ENCODE peak calls at places on chromosomes 6 and 20, in ten cellular contexts. One of them, this sample, is unnamed.
A peak's percentile ranks its signal among the peaks of the same experiment; 100 is the strongest.

GRCh38 chr20:47971321-47971781 is 186.1 kb upstream of the SULF2 start:
- DNase-seq in epithelial cell of esophagus: no peak
- DNase-seq in spleen: no peak
- DNase-seq in Peyer's patch: no peak
- DNase-seq in IMR-90: no peak
- DNase-seq in body of pancreas: no peak
- DNase-seq in lung: no peak
- DNase-seq in upper lobe of right lung: no peak
- DNase-seq in RWPE1: no peak
- DNase-seq in choroid plexus epithelial cell: no peak
- DNase-seq in this sample: no peak

GRCh38 chr6:56890066-56890465 is 64.8 kb upstream of the BEND6 start:
- DNase-seq in epithelial cell of esophagus: no peak
- DNase-seq in spleen: no peak
- DNase-seq in Peyer's patch: no peak
- DNase-seq in IMR-90: no peak
- DNase-seq in body of pancreas: no peak
- DNase-seq in lung: no peak
- DNase-seq in upper lobe of right lung: no peak
- DNase-seq in RWPE1: no peak
- DNase-seq in choroid plexus epithelial cell: no peak
- DNase-seq in this sample: no peak

GRCh38 chr6:70811788-70812187 is 144.1 kb downstream of the SMAP1 start:
- DNase-seq in epithelial cell of esophagus: peak; percentile 85
- DNase-seq in spleen: no peak
- DNase-seq in Peyer's patch: no peak
- DNase-seq in IMR-90: peak; percentile 62
- DNase-seq in body of pancreas: no peak
- DNase-seq in lung: no peak
- DNase-seq in upper lobe of right lung: no peak
- DNase-seq in RWPE1: peak; percentile 15
- DNase-seq in choroid plexus epithelial cell: peak; percentile 18
- DNase-seq in this sample: no peak

GRCh38 chr20:60057123-60057865 is 99.1 kb downstream of the CDH26 start:
- DNase-seq in epithelial cell of esophagus: peak; percentile 77
- DNase-seq in spleen: peak; percentile 86
- DNase-seq in Peyer's patch: peak; percentile 34
- DNase-seq in IMR-90: peak; percentile 65
- DNase-seq in body of pancreas: peak; percentile 62
- DNase-seq in lung: peak; percentile 71
- DNase-seq in upper lobe of right lung: no peak
- DNase-seq in RWPE1: peak; percentile 93
- DNase-seq in choroid plexus epithelial cell: peak; percentile 73
- DNase-seq in this sample: peak; percentile 69

GRCh38 chr20:63183422-63184146 is 32.3 kb downstream of the YTHDF1 start:
- DNase-seq in epithelial cell of esophagus: peak; percentile 57
- DNase-seq in spleen: peak; percentile 83
- DNase-seq in Peyer's patch: peak; percentile 22
- DNase-seq in IMR-90: no peak
- DNase-seq in body of pancreas: peak; percentile 57
- DNase-seq in lung: peak; percentile 34
- DNase-seq in upper lobe of right lung: no peak
- DNase-seq in RWPE1: peak; percentile 70
- DNase-seq in choroid plexus epithelial cell: peak; percentile 39
- DNase-seq in this sample: peak; percentile 85

GRCh38 chr6:169955796-169956493 is 204.5 kb downstream of the ERMARD start:
- DNase-seq in epithelial cell of esophagus: no peak
- DNase-seq in spleen: peak; percentile 71
- DNase-seq in Peyer's patch: peak; percentile 6
- DNase-seq in IMR-90: no peak
- DNase-seq in body of pancreas: peak; percentile 2
- DNase-seq in lung: no peak
- DNase-seq in upper lobe of right lung: peak; percentile 53
- DNase-seq in RWPE1: no peak
- DNase-seq in choroid plexus epithelial cell: no peak
- DNase-seq in this sample: no peak

GRCh38 chr6:117573006-117573680 is 29.2 kb downstream of the GOPC start:
- DNase-seq in epithelial cell of esophagus: peak; percentile 41
- DNase-seq in spleen: no peak
- DNase-seq in Peyer's patch: no peak
- DNase-seq in IMR-90: no peak
- DNase-seq in body of pancreas: no peak
- DNase-seq in lung: no peak
- DNase-seq in upper lobe of right lung: no peak
- DNase-seq in RWPE1: no peak
- DNase-seq in choroid plexus epithelial cell: no peak
- DNase-seq in this sample: no peak

GRCh38 chr6:112289039-112289566 is 34.7 kb upstream of the LAMA4 start:
- DNase-seq in epithelial cell of esophagus: no peak
- DNase-seq in spleen: no peak
- DNase-seq in Peyer's patch: no peak
- DNase-seq in IMR-90: peak; percentile 96
- DNase-seq in body of pancreas: peak; percentile 32
- DNase-seq in lung: peak; percentile 33
- DNase-seq in upper lobe of right lung: no peak
- DNase-seq in RWPE1: no peak
- DNase-seq in choroid plexus epithelial cell: peak; percentile 98
- DNase-seq in this sample: no peak

GRCh38 chr6:83417880-83418663 is 12.8 kb downstream of the ME1 start:
- DNase-seq in epithelial cell of esophagus: peak; percentile 72
- DNase-seq in spleen: no peak
- DNase-seq in Peyer's patch: no peak
- DNase-seq in IMR-90: peak; percentile 79
- DNase-seq in body of pancreas: no peak
- DNase-seq in lung: no peak
- DNase-seq in upper lobe of right lung: no peak
- DNase-seq in RWPE1: peak; percentile 48
- DNase-seq in choroid plexus epithelial cell: peak; percentile 90
- DNase-seq in this sample: no peak

GRCh38 chr6:9467746-9468145 is 947.1 kb downstream of the TFAP2A start:
- DNase-seq in epithelial cell of esophagus: peak; percentile 11
- DNase-seq in spleen: no peak
- DNase-seq in Peyer's patch: no peak
- DNase-seq in IMR-90: peak; percentile 67
- DNase-seq in body of pancreas: no peak
- DNase-seq in lung: no peak
- DNase-seq in upper lobe of right lung: no peak
- DNase-seq in RWPE1: no peak
- DNase-seq in choroid plexus epithelial cell: peak; percentile 87
- DNase-seq in this sample: no peak

GRCh38 chr6:32198345-32198696 is 5.9 kb upstream of the GPSM3 start:
- DNase-seq in epithelial cell of esophagus: no peak
- DNase-seq in spleen: no peak
- DNase-seq in Peyer's patch: no peak
- DNase-seq in IMR-90: no peak
- DNase-seq in body of pancreas: no peak
- DNase-seq in lung: no peak
- DNase-seq in upper lobe of right lung: no peak
- DNase-seq in RWPE1: no peak
- DNase-seq in choroid plexus epithelial cell: no peak
- DNase-seq in this sample: no peak

GRCh38 chr6:32195652-32195901 is 3.1 kb upstream of the GPSM3 start:
- DNase-seq in epithelial cell of esophagus: peak; percentile 100
- DNase-seq in spleen: peak; percentile 100
- DNase-seq in Peyer's patch: peak; percentile 100
- DNase-seq in IMR-90: peak; percentile 99
- DNase-seq in body of pancreas: peak; percentile 100
- DNase-seq in lung: peak; percentile 100
- DNase-seq in upper lobe of right lung: peak; percentile 100
- DNase-seq in RWPE1: peak; percentile 97
- DNase-seq in choroid plexus epithelial cell: peak; percentile 100
- DNase-seq in this sample: peak; percentile 100

GRCh38 chr6:32194825-32195651 is 2.6 kb upstream of the GPSM3 start:
- DNase-seq in epithelial cell of esophagus: peak; percentile 63
- DNase-seq in spleen: no peak
- DNase-seq in Peyer's patch: peak; percentile 40
- DNase-seq in IMR-90: peak; percentile 62
- DNase-seq in body of pancreas: peak; percentile 41
- DNase-seq in lung: no peak
- DNase-seq in upper lobe of right lung: no peak
- DNase-seq in RWPE1: peak; percentile 38
- DNase-seq in choroid plexus epithelial cell: peak; percentile 82
- DNase-seq in this sample: no peak

GRCh38 chr6:32195902-32196681 is 3.6 kb upstream of the GPSM3 start:
- DNase-seq in epithelial cell of esophagus: peak; percentile 40
- DNase-seq in spleen: peak; percentile 96
- DNase-seq in Peyer's patch: peak; percentile 92
- DNase-seq in IMR-90: peak; percentile 88
- DNase-seq in body of pancreas: peak; percentile 89
- DNase-seq in lung: peak; percentile 83
- DNase-seq in upper lobe of right lung: peak; percentile 93
- DNase-seq in RWPE1: peak; percentile 44
- DNase-seq in choroid plexus epithelial cell: peak; percentile 91
- DNase-seq in this sample: peak; percentile 90

GRCh38 chr6:32196682-32197616 is 4.5 kb upstream of the GPSM3 start:
- DNase-seq in epithelial cell of esophagus: no peak
- DNase-seq in spleen: peak; percentile 90
- DNase-seq in Peyer's patch: no peak
- DNase-seq in IMR-90: peak; percentile 12
- DNase-seq in body of pancreas: no peak
- DNase-seq in lung: no peak
- DNase-seq in upper lobe of right lung: peak; percentile 70
- DNase-seq in RWPE1: no peak
- DNase-seq in choroid plexus epithelial cell: no peak
- DNase-seq in this sample: no peak
- TF ChIP-seq CTCF in epithelial cell of esophagus: no peak
- TF ChIP-seq CTCF in spleen: peak; percentile 11
- TF ChIP-seq CTCF in Peyer's patch: no peak
- TF ChIP-seq CTCF in IMR-90: no peak
- TF ChIP-seq CTCF in body of pancreas: no peak
- TF ChIP-seq CTCF in lung: no peak
- TF ChIP-seq CTCF in upper lobe of right lung: peak; percentile 8
- TF ChIP-seq CTCF in RWPE1: no peak
- TF ChIP-seq CTCF in choroid plexus epithelial cell: no peak
- TF ChIP-seq CTCF in this sample: no peak

GRCh38 chr20:43404880-43405279 is 52.8 kb upstream of the SRSF6 start:
- DNase-seq in epithelial cell of esophagus: peak; percentile 13
- DNase-seq in spleen: no peak
- DNase-seq in Peyer's patch: no peak
- DNase-seq in IMR-90: no peak
- DNase-seq in body of pancreas: no peak
- DNase-seq in lung: peak; percentile 28
- DNase-seq in upper lobe of right lung: no peak
- DNase-seq in RWPE1: peak; percentile 62
- DNase-seq in choroid plexus epithelial cell: no peak
- DNase-seq in this sample: peak; percentile 77

DNA sequence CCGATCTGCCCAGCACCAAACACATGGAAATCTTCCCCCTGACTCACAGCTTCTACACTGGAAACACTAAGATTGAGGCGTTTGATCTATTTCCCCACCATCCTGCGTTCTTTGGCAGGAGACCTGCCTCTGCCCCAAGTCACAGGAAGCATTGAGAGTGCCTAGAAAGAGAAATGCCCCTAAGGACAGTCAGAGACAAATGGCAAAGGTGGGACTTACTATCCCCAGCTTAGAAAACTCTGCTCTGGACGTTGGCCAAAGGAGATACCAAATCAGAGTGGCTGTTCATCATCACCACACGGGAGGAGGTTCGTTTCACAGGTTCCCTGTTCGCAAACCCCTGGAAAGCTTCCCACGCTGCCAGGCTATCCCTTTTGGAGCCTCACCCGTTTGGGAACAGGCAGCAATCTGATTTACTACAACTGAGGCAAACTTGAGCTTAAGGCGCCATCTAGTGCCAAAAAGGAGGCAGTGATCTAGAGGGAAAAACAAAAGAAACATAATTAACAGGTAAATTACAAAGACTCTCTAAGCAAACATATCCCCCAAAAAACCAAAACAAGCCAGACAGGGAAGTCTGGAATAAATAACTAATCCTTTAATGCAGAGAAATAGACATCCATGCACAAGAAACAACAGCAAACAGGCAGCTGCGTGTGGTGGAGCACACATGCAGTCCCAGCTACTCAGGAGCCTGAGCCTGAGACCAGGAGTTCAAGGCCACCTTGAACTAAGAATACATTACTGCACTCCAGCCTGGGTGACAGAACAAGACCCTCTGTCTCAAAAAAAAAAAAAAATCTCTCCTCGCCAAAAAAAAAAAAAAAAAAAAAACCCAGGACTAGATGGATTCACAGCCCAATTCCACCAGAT is 48.4 kb upstream of the SRSF6 start:
- DNase-seq in epithelial cell of esophagus: peak; percentile 51
- DNase-seq in spleen: no peak
- DNase-seq in Peyer's patch: no peak
- DNase-seq in IMR-90: peak; percentile 52
- DNase-seq in body of pancreas: no peak
- DNase-seq in lung: no peak
- DNase-seq in upper lobe of right lung: no peak
- DNase-seq in RWPE1: peak; percentile 51
- DNase-seq in choroid plexus epithelial cell: peak; percentile 63
- DNase-seq in this sample: peak; percentile 61
- TF ChIP-seq CTCF in epithelial cell of esophagus: peak; percentile 53
- TF ChIP-seq CTCF in spleen: peak; percentile 8
- TF ChIP-seq CTCF in Peyer's patch: peak; percentile 45
- TF ChIP-seq CTCF in IMR-90: peak; percentile 86
- TF ChIP-seq CTCF in body of pancreas: peak; percentile 31
- TF ChIP-seq CTCF in lung: peak; percentile 30
- TF ChIP-seq CTCF in upper lobe of right lung: peak; percentile 55
- TF ChIP-seq CTCF in RWPE1: peak; percentile 69
- TF ChIP-seq CTCF in choroid plexus epithelial cell: peak; percentile 77
- TF ChIP-seq CTCF in this sample: peak; percentile 60

DNA sequence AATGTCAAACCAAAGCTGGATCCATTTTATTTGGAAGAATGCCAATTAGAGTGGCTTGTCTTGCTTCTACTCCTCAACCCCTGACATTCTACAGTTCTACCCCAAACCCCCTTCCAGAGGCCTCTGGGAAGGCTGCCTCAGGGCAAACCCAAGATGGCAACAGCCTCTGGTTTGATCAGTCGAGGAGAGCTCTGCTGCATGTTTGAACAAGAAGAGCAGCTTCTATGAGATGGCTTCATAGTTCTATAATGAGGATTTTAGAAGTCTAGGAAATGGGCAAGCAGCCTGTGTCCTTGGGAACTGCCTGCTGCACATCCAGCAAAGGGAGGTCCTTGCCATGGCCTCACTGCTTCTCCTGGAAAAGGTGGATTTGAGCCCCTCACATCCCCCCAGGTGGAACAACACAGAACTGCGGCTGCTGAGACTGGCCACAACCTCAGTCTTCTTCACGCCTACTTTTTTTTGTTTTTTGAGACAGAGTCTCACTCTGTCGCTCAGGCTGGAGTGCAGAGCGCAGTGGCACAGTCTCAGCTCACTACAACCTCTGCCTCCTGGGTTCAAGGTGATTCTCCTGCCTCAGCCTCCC is 37.9 kb downstream of the ZC3H12D start:
- DNase-seq in epithelial cell of esophagus: no peak
- DNase-seq in spleen: peak; percentile 32
- DNase-seq in Peyer's patch: no peak
- DNase-seq in IMR-90: no peak
- DNase-seq in body of pancreas: no peak
- DNase-seq in lung: no peak
- DNase-seq in upper lobe of right lung: no peak
- DNase-seq in RWPE1: no peak
- DNase-seq in choroid plexus epithelial cell: no peak
- DNase-seq in this sample: no peak
- TF ChIP-seq CTCF in epithelial cell of esophagus: no peak
- TF ChIP-seq CTCF in spleen: no peak
- TF ChIP-seq CTCF in Peyer's patch: no peak
- TF ChIP-seq CTCF in IMR-90: no peak
- TF ChIP-seq CTCF in body of pancreas: no peak
- TF ChIP-seq CTCF in lung: no peak
- TF ChIP-seq CTCF in upper lobe of right lung: no peak
- TF ChIP-seq CTCF in RWPE1: no peak
- TF ChIP-seq CTCF in choroid plexus epithelial cell: peak; percentile 17
- TF ChIP-seq CTCF in this sample: no peak

GRCh38 chr6:101226677-101227135 is 166.8 kb upstream of the GRIK2 start:
- DNase-seq in epithelial cell of esophagus: peak; percentile 73
- DNase-seq in spleen: peak; percentile 67
- DNase-seq in Peyer's patch: no peak
- DNase-seq in IMR-90: peak; percentile 3
- DNase-seq in body of pancreas: no peak
- DNase-seq in lung: no peak
- DNase-seq in upper lobe of right lung: no peak
- DNase-seq in RWPE1: peak; percentile 17
- DNase-seq in choroid plexus epithelial cell: peak; percentile 63
- DNase-seq in this sample: peak; percentile 89
- TF ChIP-seq CTCF in epithelial cell of esophagus: peak; percentile 25
- TF ChIP-seq CTCF in spleen: no peak
- TF ChIP-seq CTCF in Peyer's patch: peak; percentile 60
- TF ChIP-seq CTCF in IMR-90: peak; percentile 32
- TF ChIP-seq CTCF in body of pancreas: no peak
- TF ChIP-seq CTCF in lung: no peak
- TF ChIP-seq CTCF in upper lobe of right lung: no peak
- TF ChIP-seq CTCF in RWPE1: no peak
- TF ChIP-seq CTCF in choroid plexus epithelial cell: peak; percentile 64
- TF ChIP-seq CTCF in this sample: peak; percentile 48

This sample was measured in WTC11.